ENCODE peak calls at places on chromosomes 4 and X, in four cellular contexts. One of them, this sample, is unnamed.

GRCh38 chr4:178955614-178956013 is 1513.4 kb upstream of the AGA start:
- DNase-seq in WTC11: no peak
- DNase-seq in cardiac fibroblast: no peak
- DNase-seq in EL: no peak
- DNase-seq in this sample: no peak

GRCh38 chrX:139826065-139827044 is 106.5 kb downstream of the ATP11C start:
- DNase-seq in WTC11: no peak
- DNase-seq in cardiac fibroblast: peak
- DNase-seq in EL: peak
- DNase-seq in this sample: peak

GRCh38 chr4:184748251-184748652 is 14.4 kb upstream of the CENPU start:
- DNase-seq in WTC11: no peak
- DNase-seq in cardiac fibroblast: no peak
- DNase-seq in EL: no peak
- DNase-seq in this sample: no peak

GRCh38 chrX:110418220-110418856 is 59.7 kb downstream of the RTL9 start:
- DNase-seq in WTC11: peak
- DNase-seq in cardiac fibroblast: peak
- DNase-seq in EL: peak
- DNase-seq in this sample: peak

GRCh38 chr4:11635336-11635735 is 206.6 kb upstream of the HS3ST1 start:
- DNase-seq in WTC11: no peak
- DNase-seq in cardiac fibroblast: peak
- DNase-seq in EL: no peak
- DNase-seq in this sample: peak

GRCh38 chrX:143648705-143649104 is 12.8 kb upstream of the SLITRK4 start:
- DNase-seq in WTC11: no peak
- DNase-seq in cardiac fibroblast: peak
- DNase-seq in EL: no peak
- DNase-seq in this sample: no peak

GRCh38 chr4:153432971-153433752 is 33.0 kb upstream of the TMEM131L start:
- DNase-seq in WTC11: peak
- DNase-seq in cardiac fibroblast: peak
- DNase-seq in EL: peak
- DNase-seq in this sample: peak

GRCh38 chr4:123361195-123361861 is 35.3 kb upstream of the SPRY1 start:
- DNase-seq in WTC11: no peak
- DNase-seq in cardiac fibroblast: peak
- DNase-seq in EL: peak
- DNase-seq in this sample: peak

GRCh38 chrX:109740076-109740809 is 7.2 kb upstream of the ACSL4 start:
- DNase-seq in WTC11: no peak
- DNase-seq in cardiac fibroblast: peak
- DNase-seq in EL: peak
- DNase-seq in this sample: no peak

GRCh38 chrX:85140963-85141362 is 102.6 kb downstream of the SATL1 start:
- DNase-seq in WTC11: no peak
- DNase-seq in cardiac fibroblast: no peak
- DNase-seq in EL: no peak
- DNase-seq in this sample: no peak

GRCh38 chr4:67885727-67886126 is 1.9 kb upstream of the TMPRSS11D start:
- DNase-seq in WTC11: no peak
- DNase-seq in cardiac fibroblast: peak
- DNase-seq in EL: peak
- DNase-seq in this sample: peak

GRCh38 chr4:153205757-153206156 is 1.5 kb downstream of the TRIM2 start:
- DNase-seq in WTC11: peak
- DNase-seq in cardiac fibroblast: no peak
- DNase-seq in EL: no peak
- DNase-seq in this sample: peak

This sample was measured in astrocyte of the hippocampus.